ENCODE peak calls at places on chromosomes 4 and X, in four cellular contexts. T is A549; F is lower lobe of right lung; Y is activated CD4-positive, CD25-positive, alpha-beta regulatory T cell treated with anti-CD3 and anti-CD28 coated beads, Interleukin-2, amount 50 U/mL, for 24 hours. K is an unnamed sample.

GRCh38 chrX:149022485-149022884 is 482.6 kb downstream of the IDS start:
- ATAC-seq in Y (no peak), T (no peak), F (no peak), K (no peak)

GRCh38 chrX:115966920-115967319 is 203.6 kb upstream of the AGTR2 start:
- ATAC-seq in F (no peak), T (no peak), Y (no peak), K (no peak)

GRCh38 chrX:109347618-109348017 is 134.3 kb downstream of the GUCY2F start:
- ATAC-seq in T (no peak), Y (no peak), F (no peak), K (no peak)

GRCh38 chr4:173288698-173289350 is 45.3 kb downstream of the HMGB2 start:
- ATAC-seq in F (no peak), T (no peak), Y (peak), K (no peak)

GRCh38 chrX:119495734-119496520 is 27.7 kb downstream of the SLC25A5 start:
- ATAC-seq in T (peak), F (no peak), Y (peak), K (peak)

GRCh38 chr4:170398228-170398627 is 308.5 kb upstream of the AADAT start:
- ATAC-seq in T (no peak), Y (no peak), F (no peak), K (no peak)

GRCh38 chr4:17544205-17544604 is 29.2 kb downstream of the CLRN2 start:
- ATAC-seq in Y (no peak), F (peak), T (no peak), K (peak)

GRCh38 chrX:153726286-153727107 is 1.8 kb downstream of the ABCD1 start:
- ATAC-seq in Y (no peak), T (no peak), F (peak), K (no peak)

GRCh38 chr4:73481356-73481755 is at the start of gene AFM:
- ATAC-seq in F (no peak), T (no peak), Y (no peak), K (no peak)

GRCh38 chr4:127732623-127733199 is 2.5 kb downstream of the SLC25A31 start:
- ATAC-seq in Y (no peak), T (peak), F (no peak), K (peak)

GRCh38 chr4:148951346-148951745 is 509.1 kb upstream of the NR3C2 start:
- ATAC-seq in Y (no peak), F (no peak), T (no peak), K (peak)

GRCh38 chrX:85836868-85837267 is 210.5 kb downstream of the CHM start:
- ATAC-seq in Y (no peak), F (no peak), T (no peak), K (no peak)

GRCh38 chrX:72394518-72395163 is 88.9 kb upstream of the CITED1 start:
- ATAC-seq in Y (no peak), T (no peak), F (peak), K (no peak)

GRCh38 chr4:17680985-17681920 is 66.8 kb downstream of the MED28 start:
- ATAC-seq in T (no peak), Y (peak), F (no peak), K (no peak)

GRCh38 chrX:133415276-133416105 is at the start of gene GPC4:
- ATAC-seq in F (peak), Y (no peak), T (peak), K (peak)

GRCh38 chrX:20230406-20230805 is 36.3 kb downstream of the RPS6KA3 start:
- ATAC-seq in F (no peak), T (no peak), Y (no peak), K (no peak)

GRCh38 chrX:98731821-98732220 is 1678.3 kb downstream of the PCDH19 start:
- ATAC-seq in T (no peak), Y (no peak), F (no peak), K (no peak)

GRCh38 chr4:1985287-1985686 is 23.5 kb downstream of the NELFA start:
- ATAC-seq in Y (no peak), T (no peak), F (no peak), K (no peak)

GRCh38 chrX:148204195-148204594 is 223.1 kb downstream of the FMR1NB start:
- ATAC-seq in Y (no peak), F (no peak), T (no peak), K (no peak)

GRCh38 chrX:17511556-17511955 is 136.6 kb downstream of the NHS start:
- ATAC-seq in F (no peak), Y (no peak), T (no peak), K (no peak)

GRCh38 chr4:3879681-3880594 is 113.8 kb downstream of the ADRA2C start:
- ATAC-seq in T (peak), F (peak), Y (peak), K (peak)

GRCh38 chr4:176927664-176928063 is 134.9 kb upstream of the VEGFC start:
- ATAC-seq in F (no peak), T (no peak), Y (no peak), K (no peak)

GRCh38 chrX:119916310-119916709 is 20.6 kb downstream of the AKAP14 start:
- ATAC-seq in F (no peak), Y (no peak), T (no peak), K (no peak)

GRCh38 chr4:186227744-186228513 is 622 bp downstream of the KLKB1 start:
- ATAC-seq in Y (no peak), T (no peak), F (no peak), K (no peak)

GRCh38 chr4:122195718-122196117 is 43.6 kb downstream of the BLTP1 start:
- ATAC-seq in T (no peak), F (no peak), Y (peak), K (no peak)

GRCh38 chr4:5051210-5051691 is at the start of gene STK32B:
- ATAC-seq in Y (no peak), F (peak), T (peak), K (peak)

GRCh38 chrX:67697452-67697851 is 153.6 kb downstream of the AR start:
- ATAC-seq in T (no peak), F (no peak), Y (no peak), K (no peak)

GRCh38 chrX:19852014-19853005 is 35.1 kb downstream of the SH3KBP1 start:
- ATAC-seq in T (no peak), Y (no peak), F (peak), K (no peak)

GRCh38 chr4:148415500-148415899 is 26.7 kb downstream of the NR3C2 start:
- ATAC-seq in T (no peak), F (no peak), Y (no peak), K (no peak)

GRCh38 chr4:87697272-87697671 is 47.2 kb downstream of the DMP1 start:
- ATAC-seq in T (no peak), F (no peak), Y (no peak), K (no peak)

GRCh38 chrX:155086202-155086840 is 15.0 kb downstream of the BRCC3 start:
- ATAC-seq in Y (peak), T (peak), F (no peak), K (no peak)

GRCh38 chr4:18391370-18391728 is 369.8 kb upstream of the LCORL start:
- ATAC-seq in Y (no peak), T (no peak), F (no peak), K (no peak)

GRCh38 chr4:155548173-155548572 is 118.5 kb upstream of the GUCY1A1 start:
- ATAC-seq in F (no peak), Y (no peak), T (no peak), K (no peak)

GRCh38 chr4:2741626-2742025 is 14.5 kb downstream of the TNIP2 start:
- ATAC-seq in Y (no peak), T (no peak), F (no peak), K (no peak)

GRCh38 chr4:3426465-3427133 is 15.2 kb upstream of the HGFAC start:
- ATAC-seq in F (no peak), Y (no peak), T (no peak), K (no peak)

GRCh38 chr4:142845293-142846070 is 619 bp downstream of the INPP4B start:
- ATAC-seq in F (peak), T (peak), Y (peak), K (no peak)

GRCh38 chr4:74632634-74633033 is 161.7 kb downstream of the BTC start:
- ATAC-seq in T (peak), F (peak), Y (no peak), K (peak)

GRCh38 chr4:38157592-38157991 is 197.4 kb downstream of the PTTG2 start:
- ATAC-seq in Y (no peak), T (no peak), F (peak), K (peak)